ENCODE peak calls at places on chromosomes 6 and 20, in six cellular contexts. F, G, D, A, W and H are unnamed samples.

GRCh38 chr20:50572922-50573777 is 63.0 kb downstream of the PTPN1 start:
- DNase-seq in F (peak; percentile 46), G (no peak), D (no peak), A (peak; percentile 93), W (no peak), H (peak; percentile 80)

GRCh38 chr6:34349226-34349625 is 43.2 kb downstream of the NUDT3 start:
- DNase-seq in F (no peak), G (no peak), D (no peak), A (no peak), W (no peak), H (peak; percentile 30)

GRCh38 chr6:165574770-165575549 is 88.1 kb downstream of the PDE10A start:
- DNase-seq in F (no peak), G (no peak), D (peak; percentile 80), A (peak; percentile 18), W (no peak), H (peak; percentile 70)

GRCh38 chr6:36126553-36127458 is 3.5 kb upstream of the MAPK13 start:
- DNase-seq in F (no peak), G (no peak), D (no peak), A (peak; percentile 29), W (no peak), H (no peak)

GRCh38 chr20:18728165-18728866 is 85.3 kb upstream of the SCP2D1 start:
- DNase-seq in F (no peak), G (peak; percentile 70), D (no peak), A (no peak), W (no peak), H (no peak)

GRCh38 chr6:67952121-67952520 is 683.0 kb upstream of the ADGRB3 start:
- DNase-seq in F (no peak), G (no peak), D (peak; percentile 7), A (peak; percentile 39), W (no peak), H (peak; percentile 13)

GRCh38 chr6:106973841-106974336 is 640 bp downstream of the CD24 start:
- DNase-seq in F (no peak), G (peak; percentile 58), D (peak; percentile 30), A (no peak), W (no peak), H (peak; percentile 33)

GRCh38 chr6:82910394-82910793 is 155.2 kb downstream of the UBE3D start:
- DNase-seq in F (no peak), G (no peak), D (no peak), A (no peak), W (no peak), H (no peak)

GRCh38 chr6:68639826-68640505 is 4.9 kb downstream of the ADGRB3 start:
- DNase-seq in F (no peak), G (no peak), D (no peak), A (peak; percentile 54), W (no peak), H (no peak)

GRCh38 chr6:47094351-47094925 is 52.3 kb upstream of the ADGRF1 start:
- DNase-seq in F (no peak), G (no peak), D (peak; percentile 90), A (peak; percentile 38), W (no peak), H (peak; percentile 39)

GRCh38 chr6:99491159-99491558 is 24.1 kb downstream of the USP45 start:
- DNase-seq in F (no peak), G (no peak), D (no peak), A (no peak), W (no peak), H (no peak)

GRCh38 chr20:33014336-33015113 is 7.0 kb downstream of the BPIFB2 start:
- DNase-seq in F (no peak), G (no peak), D (no peak), A (no peak), W (no peak), H (no peak)

GRCh38 chr20:51457281-51457932 is 85.1 kb downstream of the NFATC2 start:
- DNase-seq in F (no peak), G (no peak), D (peak; percentile 98), A (peak; percentile 82), W (no peak), H (peak; percentile 77)

GRCh38 chr6:30870546-30870945 is 13.8 kb upstream of the DDR1 start:
- DNase-seq in F (no peak), G (no peak), D (no peak), A (no peak), W (no peak), H (no peak)

GRCh38 chr6:133254552-133255228 is 13.5 kb downstream of the EYA4 start:
- DNase-seq in F (no peak), G (peak; percentile 12), D (peak; percentile 57), A (peak; percentile 40), W (no peak), H (peak; percentile 17)

GRCh38 chr6:169296622-169297021 is 43.0 kb upstream of the THBS2 start:
- DNase-seq in F (no peak), G (no peak), D (no peak), A (no peak), W (no peak), H (no peak)

GRCh38 chr6:158751192-158751591 is 68.0 kb downstream of the EZR start:
- DNase-seq in F (no peak), G (no peak), D (no peak), A (no peak), W (no peak), H (no peak)